ENCODE peak calls at places on chromosomes 3 and 15, in nine cellular contexts. G is AG08395; H is NCI-H2029; B is cardiac muscle cell; K is GM03348; F is ELF-1; J is activated CD8-positive, alpha-beta memory T cell treated with anti-CD3 and anti-CD28 coated beads, Interleukin-2, amount 50 U/mL, for 4 hours; N is Panc1; O is fibroblast of mammary gland. E is an unnamed sample.

GRCh38 chr15:65069179-65069578 is 1.4 kb upstream of the RASL12 start:
- DNase-seq in G (peak; percentile 90), H (no peak), B (peak; percentile 94), K (peak; percentile 88), F (no peak), J (no peak), N (no peak), O (peak; percentile 99), E (no peak)

GRCh38 chr3:63343674-63344073 is 65.6 kb downstream of the SYNPR start:
- DNase-seq in G (peak; percentile 87), H (peak; percentile 73), B (peak; percentile 99), K (peak; percentile 83), F (peak; percentile 82), J (no peak), N (peak; percentile 13), O (peak; percentile 99), E (peak; percentile 91)

GRCh38 chr3:191003742-191004141 is 141.2 kb upstream of the GMNC start:
- DNase-seq in G (no peak), H (no peak), B (no peak), K (no peak), F (no peak), J (no peak), N (no peak), O (no peak), E (no peak)

GRCh38 chr3:72601049-72601448 is 247.2 kb downstream of the SHQ1 start:
- DNase-seq in G (no peak), H (no peak), B (no peak), K (no peak), F (no peak), J (no peak), N (no peak), O (no peak), E (no peak)

GRCh38 chr3:94694894-94695293 is 632.0 kb downstream of the NSUN3 start:
- DNase-seq in G (no peak), H (no peak), B (no peak), K (no peak), F (no peak), J (no peak), N (no peak), O (no peak), E (no peak)

GRCh38 chr15:56365075-56365711 is at the start of gene TEX9:
- DNase-seq in G (peak; percentile 92), H (peak; percentile 61), B (peak; percentile 88), K (peak; percentile 94), F (peak; percentile 94), J (peak; percentile 65), N (peak; percentile 48), O (peak; percentile 82), E (peak; percentile 69)

GRCh38 chr3:35857004-35857403 is 217.7 kb downstream of the ARPP21 start:
- DNase-seq in G (no peak), H (no peak), B (no peak), K (no peak), F (no peak), J (no peak), N (no peak), O (no peak), E (no peak)

GRCh38 chr15:72304596-72304995 is 15.4 kb downstream of the CELF6 start:
- DNase-seq in G (no peak), H (no peak), B (no peak), K (no peak), F (no peak), J (no peak), N (no peak), O (no peak), E (no peak)

GRCh38 chr3:66140763-66141372 is 79.9 kb upstream of the SLC25A26 start:
- DNase-seq in G (no peak), H (no peak), B (no peak), K (no peak), F (no peak), J (no peak), N (no peak), O (no peak), E (no peak)

GRCh38 chr3:48208088-48208487 is 15.2 kb upstream of the CAMP start:
- DNase-seq in G (no peak), H (no peak), B (no peak), K (no peak), F (no peak), J (no peak), N (no peak), O (no peak), E (no peak)

GRCh38 chr3:194138732-194139084 is 2.8 kb downstream of the HES1 start:
- DNase-seq in G (no peak), H (no peak), B (peak; percentile 72), K (peak; percentile 21), F (no peak), J (no peak), N (no peak), O (no peak), E (no peak)

GRCh38 chr15:62914461-62915079 is 128.0 kb upstream of the TPM1 start:
- DNase-seq in G (no peak), H (no peak), B (no peak), K (no peak), F (peak; percentile 93), J (no peak), N (no peak), O (no peak), E (no peak)

E was measured in SHP77 treated with DMSO at 0.1 percent for 48 hours.